ENCODE peak calls at places on chromosomes 2 and 18, in seven cellular contexts. P, U, B, W, L, J and Z are unnamed samples.
A peak's percentile ranks its signal among the peaks of the same experiment; 100 is the strongest.

GRCh38 chr2:71240794-71241193 is 13.9 kb upstream of the PAIP2B start:
- ATAC-seq in J (no peak), U (no peak), W (no peak), P (no peak), L (no peak), B (peak; percentile 33), Z (no peak)

GRCh38 chr2:26492749-26493515 is 15.0 kb upstream of the OTOF start:
- ATAC-seq in B (no peak), U (peak; percentile 24), W (no peak), L (no peak), P (peak; percentile 76), J (no peak), Z (no peak)

GRCh38 chr18:69889009-69889408 is 58.7 kb downstream of the CD226 start:
- ATAC-seq in U (peak; percentile 32), L (no peak), P (no peak), W (no peak), J (no peak), B (no peak), Z (no peak)

GRCh38 chr2:78778756-78779510 is 246.6 kb upstream of the REG3G start:
- ATAC-seq in W (no peak), P (peak; percentile 90), J (no peak), B (no peak), U (no peak), L (no peak), Z (no peak)

GRCh38 chr2:178271629-178272333 is 77.5 kb downstream of the OSBPL6 start:
- ATAC-seq in P (no peak), J (no peak), W (no peak), B (peak; percentile 94), L (no peak), U (no peak), Z (peak; percentile 83)

GRCh38 chr2:25330273-25330672 is 11.5 kb downstream of the DNMT3A start:
- ATAC-seq in U (no peak), B (no peak), J (no peak), L (no peak), P (no peak), W (no peak), Z (no peak)

GRCh38 chr2:149849133-149849532 is 261.6 kb upstream of the MMADHC start:
- ATAC-seq in J (no peak), P (no peak), U (peak; percentile 37), B (no peak), L (no peak), W (no peak), Z (no peak)

GRCh38 chr2:225466891-225467604 is 67.5 kb downstream of the NYAP2 start:
- ATAC-seq in B (no peak), U (no peak), P (peak; percentile 61), W (no peak), J (no peak), L (no peak), Z (no peak)

GRCh38 chr2:235614900-235615712 is 121.3 kb downstream of the AGAP1 start:
- ATAC-seq in B (peak; percentile 90), U (no peak), J (no peak), W (peak; percentile 87), P (no peak), L (peak; percentile 52), Z (peak; percentile 95)

GRCh38 chr2:191845876-191846786 is 757 bp downstream of the CAVIN2 start:
- ATAC-seq in P (peak; percentile 41), J (no peak), L (no peak), U (peak; percentile 42), W (peak; percentile 70), B (peak; percentile 69), Z (peak; percentile 4)

GRCh38 chr2:77469086-77469485 is 53.1 kb downstream of the LRRTM4 start:
- ATAC-seq in B (no peak), U (no peak), W (no peak), P (no peak), J (no peak), L (no peak), Z (no peak)

GRCh38 chr2:134683561-134684112 is 35.2 kb downstream of the TMEM163 start:
- ATAC-seq in W (peak; percentile 23), U (peak; percentile 79), L (peak; percentile 92), B (peak; percentile 49), P (peak; percentile 63), J (no peak), Z (no peak)

GRCh38 chr18:70499218-70499691 is 210.4 kb downstream of the SOCS6 start:
- ATAC-seq in J (no peak), P (peak; percentile 75), B (no peak), W (peak; percentile 46), L (no peak), U (no peak), Z (no peak)

GRCh38 chr18:59042477-59042842 is 97.2 kb upstream of the SEC11C start:
- ATAC-seq in P (no peak), J (no peak), W (no peak), B (peak; percentile 52), L (no peak), U (no peak), Z (no peak)

GRCh38 chr2:73981081-73981968 is 3.4 kb upstream of the TET3 start:
- ATAC-seq in B (peak; percentile 53), W (peak; percentile 17), U (peak; percentile 68), J (peak; percentile 67), L (no peak), P (peak; percentile 89), Z (no peak)

GRCh38 chr2:218276986-218277755 is 6.9 kb downstream of the PNKD start:
- ATAC-seq in J (no peak), B (no peak), P (no peak), W (peak; percentile 11), U (no peak), L (no peak), Z (no peak)

GRCh38 chr18:27901424-27902226 is 275.3 kb downstream of the CDH2 start:
- ATAC-seq in J (no peak), W (no peak), L (no peak), U (no peak), B (no peak), P (no peak), Z (no peak)

GRCh38 chr2:207778298-207778882 is 8.7 kb upstream of the FZD5 start:
- ATAC-seq in W (no peak), L (no peak), J (no peak), P (no peak), B (no peak), U (no peak), Z (no peak)

GRCh38 chr2:218291318-218291933 is 877 bp downstream of the TMBIM1 start:
- ATAC-seq in L (no peak), P (no peak), B (peak; percentile 6), J (peak; percentile 1), W (peak; percentile 0), U (peak; percentile 5), Z (no peak)

GRCh38 chr2:65503746-65504145 is 71.3 kb upstream of the SPRED2 start:
- ATAC-seq in J (no peak), U (no peak), B (no peak), L (no peak), P (no peak), W (no peak), Z (no peak)

GRCh38 chr2:215969131-215969841 is 44.1 kb downstream of the MREG start:
- ATAC-seq in J (no peak), U (peak; percentile 27), B (no peak), P (no peak), L (no peak), W (no peak), Z (no peak)

GRCh38 chr2:204108301-204108700 is 171.7 kb downstream of the ICOS start:
- ATAC-seq in P (peak; percentile 81), U (peak; percentile 72), J (peak; percentile 83), B (peak; percentile 68), L (no peak), W (peak; percentile 85), Z (peak; percentile 63)

GRCh38 chr2:234412726-234413125 is 84.2 kb downstream of the ARL4C start:
- ATAC-seq in W (no peak), J (no peak), P (no peak), U (no peak), B (peak; percentile 74), L (no peak), Z (peak; percentile 39)

GRCh38 chr18:845152-845819 is 33.2 kb upstream of the YES1 start:
- ATAC-seq in J (peak; percentile 80), P (no peak), U (no peak), W (no peak), L (peak; percentile 55), B (peak; percentile 84), Z (peak; percentile 58)

GRCh38 chr2:204049635-204050034 is 113.1 kb downstream of the ICOS start:
- ATAC-seq in J (no peak), L (no peak), P (no peak), W (no peak), U (peak; percentile 87), B (no peak), Z (no peak)

GRCh38 chr2:108316194-108316880 is 27.6 kb downstream of the SULT1C2 start:
- ATAC-seq in P (peak; percentile 88), B (no peak), U (no peak), L (no peak), W (peak; percentile 28), J (no peak), Z (no peak)

GRCh38 chr2:143730950-143731254 is 601.7 kb downstream of the ARHGAP15 start:
- ATAC-seq in B (no peak), U (peak; percentile 74), P (no peak), L (no peak), J (no peak), W (no peak), Z (no peak)

GRCh38 chr2:230700447-230700846 is 12.2 kb upstream of the CAB39 start:
- ATAC-seq in U (no peak), W (no peak), P (no peak), J (no peak), B (peak; percentile 60), L (no peak), Z (peak; percentile 60)

GRCh38 chr2:175414872-175415487 is 233.5 kb upstream of the ATP5MC3 start:
- ATAC-seq in P (peak; percentile 95), W (peak; percentile 97), B (peak; percentile 48), J (peak; percentile 95), L (peak; percentile 53), U (peak; percentile 81), Z (no peak)

GRCh38 chr2:74513605-74514367 is 464 bp upstream of the TLX2 start:
- ATAC-seq in U (no peak), P (no peak), J (no peak), W (no peak), B (no peak), L (no peak), Z (no peak)

GRCh38 chr2:17894551-17894950 is 16.1 kb downstream of the KCNS3 start:
- ATAC-seq in U (no peak), P (no peak), L (no peak), B (no peak), W (no peak), J (no peak), Z (no peak)
- H3K36me3 ChIP-seq in U (no peaks in the 10 kb centered on the region), P (no peaks in the 10 kb centered on the region), L (no peaks in the 10 kb centered on the region), B (no peaks in the 10 kb centered on the region), W (no peaks in the 10 kb centered on the region), J (no peaks in the 10 kb centered on the region), Z (no peaks in the 10 kb centered on the region)

GRCh38 chr2:161136696-161137324 is 23.4 kb upstream of the TANK start:
- ATAC-seq in W (no peak), B (peak; percentile 71), U (peak; percentile 80), L (peak; percentile 58), J (peak; percentile 45), P (peak; percentile 66), Z (peak; percentile 74)
- TF ChIP-seq POLR2A in W (no peak), B (peak; percentile 17), U (peak; percentile 56), L (no peak), J (no peak), P (no peak), Z (no peak)

GRCh38 chr2:42743667-42744005 is 20.3 kb downstream of the OXER1 start:
- ATAC-seq in P (no peak), B (no peak), W (no peak), U (no peak), J (no peak), L (no peak), Z (no peak)
- H3K4me1 ChIP-seq in P (no peaks in the 10 kb centered on the region), B (no peaks in the 10 kb centered on the region), W (no peaks in the 10 kb centered on the region), U (no peaks in the 10 kb centered on the region), J (peaks cover 13% of the 10 kb centered on the region), L (no peaks in the 10 kb centered on the region), Z (no peaks in the 10 kb centered on the region)

GRCh38 chr2:62958206-62958605 is 92.4 kb upstream of the OTX1 start:
- ATAC-seq in L (no peak), J (no peak), U (no peak), B (no peak), W (no peak), P (no peak), Z (no peak)
- H3K36me3 ChIP-seq in L (peaks cover 4% of the 10 kb centered on the region), J (peaks cover 18% of the 10 kb centered on the region), U (no peaks in the 10 kb centered on the region), B (peaks cover 29% of the 10 kb centered on the region), W (peaks cover 19% of the 10 kb centered on the region), P (peaks cover 5% of the 10 kb centered on the region), Z (no peaks in the 10 kb centered on the region)